ENCODE peak calls at places on chromosomes 5 and 9, in four cellular contexts. J is GM12878, Y is HepG2, N is K562. X is an unnamed sample.

GRCh38 chr5:64646169-64646568 is 44.1 kb upstream of the SHISAL2B start:
- DNase-seq in J (no peak), Y (no peak), N (no peak), X (no peak)

GRCh38 chr5:169367861-169368260 is 66.9 kb upstream of the SLIT3 start:
- DNase-seq in J (no peak), Y (no peak), N (no peak), X (no peak)

GRCh38 chr9:69594180-69594579 is 78.0 kb downstream of the APBA1 start:
- DNase-seq in J (no peak), Y (no peak), N (no peak), X (no peak)

GRCh38 chr5:1208743-1209551 is 7.6 kb downstream of the SLC6A19 start:
- DNase-seq in J (no peak), Y (no peak), N (no peak), X (no peak)

GRCh38 chr5:95901676-95902646 is 59.7 kb downstream of the ELL2 start:
- DNase-seq in J (no peak), Y (no peak), N (peak), X (no peak)

GRCh38 chr9:25261445-25261844 is 416.8 kb downstream of the TUSC1 start:
- DNase-seq in J (no peak), Y (no peak), N (no peak), X (no peak)

GRCh38 chr9:79776581-79776980 is 204.8 kb downstream of the TLE4 start:
- DNase-seq in J (no peak), Y (no peak), N (no peak), X (no peak)

GRCh38 chr9:8437259-8437658 is 637.7 kb upstream of the DMAC1 start:
- DNase-seq in J (no peak), Y (no peak), N (no peak), X (no peak)

GRCh38 chr5:72453260-72453775 is 53.9 kb downstream of the ZNF366 start:
- DNase-seq in J (no peak), Y (no peak), N (no peak), X (no peak)

GRCh38 chr9:27151693-27152397 is 42.8 kb downstream of the TEK start:
- DNase-seq in J (no peak), Y (no peak), N (no peak), X (no peak)

GRCh38 chr9:125759812-125760134 is 12.6 kb downstream of the PBX3 start:
- DNase-seq in J (no peak), Y (no peak), N (no peak), X (no peak)

GRCh38 chr9:87178353-87178752 is 231.0 kb upstream of the GAS1 start:
- DNase-seq in J (no peak), Y (no peak), N (no peak), X (no peak)

GRCh38 chr9:16505159-16505558 is 365.3 kb downstream of the BNC2 start:
- DNase-seq in J (no peak), Y (no peak), N (no peak), X (no peak)

GRCh38 chr5:160269017-160269416 is 39.7 kb downstream of the FABP6 start:
- DNase-seq in J (no peak), Y (no peak), N (no peak), X (no peak)

GRCh38 chr9:82080265-82080664 is 91.7 kb downstream of the SPATA31D1 start:
- DNase-seq in J (no peak), Y (no peak), N (no peak), X (no peak)

GRCh38 chr9:33415152-33416038 is 13.0 kb upstream of the AQP7 start:
- DNase-seq in J (peak), Y (peak), N (peak), X (peak)

GRCh38 chr9:9862412-9862811 is 750.4 kb downstream of the PTPRD start:
- DNase-seq in J (no peak), Y (no peak), N (no peak), X (no peak)

GRCh38 chr5:149646564-149646963 is 65.3 kb downstream of the ARHGEF37 start:
- DNase-seq in J (no peak), Y (no peak), N (peak), X (no peak)

GRCh38 chr5:122063836-122064235 is 14.2 kb downstream of the LOX start:
- DNase-seq in J (no peak), Y (no peak), N (no peak), X (no peak)

GRCh38 chr9:12882430-12882829 is 107.6 kb downstream of the LURAP1L start:
- DNase-seq in J (no peak), Y (no peak), N (no peak), X (no peak)

GRCh38 chr9:33466565-33467495 is 6.9 kb downstream of the NOL6 start:
- DNase-seq in J (no peak), Y (peak), N (peak), X (peak)

GRCh38 chr9:91734371-91734981 is 215.6 kb downstream of the ROR2 start:
- DNase-seq in J (no peak), Y (peak), N (peak), X (peak)

GRCh38 chr5:177448244-177448950 is 1.8 kb downstream of the PRR7 start:
- DNase-seq in J (no peak), Y (no peak), N (no peak), X (no peak)

GRCh38 chr9:133889498-133890301 is 102.4 kb downstream of the VAV2 start:
- DNase-seq in J (no peak), Y (no peak), N (no peak), X (no peak)

GRCh38 chr5:124341066-124341943 is 405.1 kb downstream of the ZNF608 start:
- DNase-seq in J (no peak), Y (no peak), N (no peak), X (no peak)

GRCh38 chr9:78118742-78119473 is 87.3 kb upstream of the GNAQ start:
- DNase-seq in J (peak), Y (no peak), N (no peak), X (no peak)

GRCh38 chr5:96146675-96147074 is 185.0 kb upstream of the ELL2 start:
- DNase-seq in J (peak), Y (no peak), N (peak), X (no peak)

GRCh38 chr9:94881023-94881422 is 154.5 kb downstream of the AOPEP start:
- DNase-seq in J (no peak), Y (no peak), N (no peak), X (no peak)

GRCh38 chr5:28344803-28345433 is 1306.5 kb upstream of the CDH9 start:
- DNase-seq in J (peak), Y (peak), N (peak), X (peak)

GRCh38 chr5:181204561-181205401 is at the start of gene TRIM7:
- DNase-seq in J (no peak), Y (no peak), N (peak), X (no peak)

GRCh38 chr9:110444911-110445310 is 107.2 kb upstream of the TXNDC8 start:
- DNase-seq in J (no peak), Y (no peak), N (no peak), X (no peak)

GRCh38 chr5:538801-539468 is 14.7 kb upstream of the SLC9A3 start:
- DNase-seq in J (no peak), Y (no peak), N (no peak), X (no peak)

GRCh38 chr9:114189823-114190562 is 34.7 kb downstream of the COL27A1 start:
- DNase-seq in J (no peak), Y (no peak), N (no peak), X (no peak)

GRCh38 chr9:99057665-99058625 is 47.0 kb upstream of the TGFBR1 start:
- DNase-seq in J (peak), Y (no peak), N (peak), X (no peak)

GRCh38 chr9:4065054-4065453 is 234.8 kb downstream of the GLIS3 start:
- DNase-seq in J (no peak), Y (no peak), N (no peak), X (no peak)

GRCh38 chr5:32231241-32231640 is 57.1 kb upstream of the GOLPH3 start:
- DNase-seq in J (no peak), Y (no peak), N (no peak), X (no peak)

GRCh38 chr5:32233220-32233695 is 59.1 kb upstream of the GOLPH3 start:
- DNase-seq in J (no peak), Y (no peak), N (no peak), X (no peak)

GRCh38 chr5:32231929-32232328 is 57.8 kb upstream of the GOLPH3 start:
- DNase-seq in J (no peak), Y (no peak), N (no peak), X (no peak)

GRCh38 chr5:32232441-32233219 is 58.5 kb upstream of the GOLPH3 start:
- DNase-seq in J (peak), Y (peak), N (peak), X (peak)

DNA sequence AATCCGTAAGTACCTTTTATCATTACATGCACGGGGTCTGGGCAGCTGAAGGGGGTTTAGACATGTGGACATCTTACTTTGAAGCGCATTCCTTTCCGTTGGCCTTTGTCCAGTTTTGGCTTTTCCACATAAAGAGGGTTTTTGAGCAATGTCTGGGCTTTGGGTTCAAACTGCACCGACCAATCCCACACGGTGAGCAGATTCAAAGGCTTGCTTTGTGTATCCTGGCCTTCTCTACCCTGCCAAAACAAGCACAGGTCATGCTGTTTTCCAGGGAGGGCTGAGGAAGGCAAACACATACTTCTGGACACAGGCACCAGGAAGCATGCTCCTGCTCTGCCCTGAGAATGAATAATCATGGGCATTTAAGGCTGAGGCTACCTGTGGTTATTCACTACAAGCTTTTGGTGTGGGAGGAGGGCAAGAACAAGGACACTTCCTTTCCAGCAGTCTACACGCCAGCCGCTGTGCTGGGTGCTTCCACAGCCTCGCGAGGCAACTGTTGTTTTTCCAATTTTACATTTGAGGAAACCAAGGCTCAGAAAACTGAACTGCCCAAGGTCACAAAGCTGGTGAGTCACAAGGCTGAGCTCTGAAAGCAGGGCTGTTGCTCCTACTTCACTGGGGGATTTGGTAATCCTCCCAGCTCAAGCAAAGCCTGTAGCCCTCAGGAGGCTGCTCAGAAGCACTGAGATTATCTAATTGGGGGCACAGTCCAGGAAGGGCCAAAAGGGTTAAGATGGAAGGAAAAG is 59.8 kb upstream of the GOLPH3 start:
- DNase-seq in J (no peak), Y (peak), N (no peak), X (no peak)
- TF ChIP-seq TARDBP in J (no peak), Y (peak), N (no peak), X (no peak)

GRCh38 chr5:119031905-119032304 is 39.0 kb upstream of the DMXL1 start:
- DNase-seq in J (peak), Y (no peak), N (peak), X (no peak)

GRCh38 chr5:119032653-119033052 is 38.2 kb upstream of the DMXL1 start:
- DNase-seq in J (peak), Y (no peak), N (no peak), X (no peak)

GRCh38 chr5:119036101-119036762 is 34.7 kb upstream of the DMXL1 start:
- DNase-seq in J (no peak), Y (no peak), N (peak), X (no peak)

GRCh38 chr5:119033135-119033534 is 37.8 kb upstream of the DMXL1 start:
- DNase-seq in J (no peak), Y (no peak), N (no peak), X (no peak)

DNA sequence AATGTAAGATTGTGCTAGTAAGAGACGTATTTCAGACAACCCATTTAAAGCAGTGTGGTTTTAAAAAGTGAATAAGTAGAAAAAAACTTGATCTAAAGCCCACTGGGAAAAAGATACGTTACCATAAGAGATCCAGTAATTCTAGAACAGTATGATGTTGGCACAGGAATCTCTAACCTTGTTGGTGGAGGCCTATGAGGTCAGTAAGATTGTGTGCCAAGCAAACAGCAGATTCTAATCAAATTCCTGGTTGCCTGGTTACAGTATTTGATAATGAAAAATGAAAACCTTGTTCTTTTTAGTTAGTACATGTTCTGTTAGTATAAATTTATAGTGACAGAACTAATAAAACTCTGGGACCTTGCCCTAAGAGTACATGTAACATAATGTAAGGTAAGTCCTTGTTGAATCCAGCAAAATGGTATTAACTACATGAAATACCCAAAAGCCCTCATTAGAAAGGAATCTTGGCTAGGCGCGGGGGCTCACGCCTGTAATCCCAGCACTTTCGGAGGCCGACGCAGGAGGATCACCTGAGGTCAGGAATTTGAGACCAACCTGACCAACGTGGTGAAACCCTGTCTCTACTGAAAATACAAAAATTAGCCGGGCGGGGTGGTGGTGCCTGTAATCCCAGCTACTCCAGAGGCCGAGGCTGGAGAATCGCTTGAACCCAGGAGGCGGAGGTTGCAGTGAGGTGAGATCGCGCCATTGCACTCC is 33.2 kb upstream of the DMXL1 start:
- DNase-seq in J (no peak), Y (no peak), N (no peak), X (no peak)
- TF ChIP-seq FOXK2 in J (no peak), Y (no peak), N (no peak), X (no peak)

GRCh38 chr5:109370343-109370742 is 39.4 kb downstream of the PJA2 start:
- DNase-seq in J (no peak), Y (no peak), N (no peak), X (no peak)

GRCh38 chr5:109378095-109378494 is 31.7 kb downstream of the PJA2 start:
- DNase-seq in J (no peak), Y (no peak), N (no peak), X (no peak)

GRCh38 chr5:109373932-109374331 is 35.8 kb downstream of the PJA2 start:
- DNase-seq in J (no peak), Y (no peak), N (no peak), X (no peak)

DNA sequence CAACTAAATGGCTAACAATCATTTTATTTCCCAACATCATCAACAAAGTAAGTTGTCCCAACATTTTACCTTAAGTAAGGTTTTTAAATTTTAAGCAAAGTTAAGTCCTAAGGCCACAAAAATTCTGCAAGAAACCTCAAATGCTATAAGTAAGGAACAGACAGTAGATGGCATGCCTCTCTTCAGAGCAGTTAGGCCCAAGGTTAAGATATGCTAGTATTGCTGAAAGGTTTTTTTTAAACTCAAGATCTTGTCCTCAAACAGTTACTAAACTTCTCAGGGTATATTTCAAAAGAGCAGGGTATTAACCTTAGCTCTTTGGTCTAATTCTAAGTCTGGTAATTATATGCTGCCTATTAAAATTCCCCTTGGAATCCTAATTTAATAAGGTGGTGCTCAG is 35.1 kb downstream of the PJA2 start:
- DNase-seq in J (no peak), Y (no peak), N (no peak), X (no peak)
- TF ChIP-seq TARDBP in J (no peak), Y (no peak), N (no peak), X (no peak)

GRCh38 chr9:7243838-7244237 is 486.1 kb downstream of the KDM4C start:
- DNase-seq in J (no peak), Y (no peak), N (no peak), X (no peak)
- TF ChIP-seq FOXK2 in J (no peak), Y (no peak), N (no peak), X (no peak)

GRCh38 chr9:128685636-128686489 is 3.2 kb upstream of the SET start:
- DNase-seq in J (no peak), Y (no peak), N (no peak), X (no peak)

GRCh38 chr9:128685022-128685332 is 4.0 kb upstream of the SET start:
- DNase-seq in J (no peak), Y (peak), N (no peak), X (no peak)

GRCh38 chr9:128684065-128684324 is 5.0 kb upstream of the SET start:
- DNase-seq in J (no peak), Y (no peak), N (no peak), X (no peak)

GRCh38 chr9:128684325-128685021 is 4.5 kb upstream of the SET start:
- DNase-seq in J (peak), Y (peak), N (peak), X (peak)

DNA sequence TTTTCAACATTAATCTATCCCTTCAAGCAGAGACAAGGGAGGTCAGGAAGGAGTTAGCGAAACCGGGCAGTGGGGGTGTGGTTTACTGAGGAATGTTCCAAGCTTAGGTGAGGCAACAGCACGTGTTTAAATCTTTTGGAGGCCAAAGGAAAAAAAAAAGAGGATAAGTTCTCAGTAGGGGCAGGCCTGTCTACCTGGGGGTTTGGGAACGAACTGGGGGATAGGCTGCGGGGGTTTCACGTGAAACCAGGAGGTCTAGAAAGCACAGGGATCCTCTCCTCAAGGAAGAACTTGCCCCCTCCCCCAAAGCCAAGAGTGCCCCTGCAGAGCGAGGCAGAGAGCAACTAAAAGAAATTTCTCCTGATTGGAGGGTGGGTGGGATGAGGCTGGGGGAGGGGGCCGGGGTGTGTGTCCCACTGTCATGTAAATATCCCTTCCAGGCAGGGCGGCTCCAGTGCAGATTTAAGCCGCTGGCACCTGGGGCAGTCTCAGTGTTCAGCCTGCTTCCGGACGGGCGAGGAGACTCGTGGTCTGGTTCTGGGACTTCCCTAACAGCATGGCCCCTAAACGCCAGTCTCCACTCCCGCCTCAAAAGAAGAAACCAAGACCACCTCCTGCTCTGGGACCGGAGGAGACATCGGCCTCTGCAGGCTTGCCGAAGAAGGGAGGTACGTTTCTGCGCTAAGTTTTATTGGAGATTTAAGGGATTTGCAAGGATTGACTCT is 5.5 kb upstream of the SET start:
- DNase-seq in J (no peak), Y (no peak), N (no peak), X (peak)
- TF ChIP-seq TARDBP in J (no peak), Y (no peak), N (no peak), X (no peak)

DNA sequence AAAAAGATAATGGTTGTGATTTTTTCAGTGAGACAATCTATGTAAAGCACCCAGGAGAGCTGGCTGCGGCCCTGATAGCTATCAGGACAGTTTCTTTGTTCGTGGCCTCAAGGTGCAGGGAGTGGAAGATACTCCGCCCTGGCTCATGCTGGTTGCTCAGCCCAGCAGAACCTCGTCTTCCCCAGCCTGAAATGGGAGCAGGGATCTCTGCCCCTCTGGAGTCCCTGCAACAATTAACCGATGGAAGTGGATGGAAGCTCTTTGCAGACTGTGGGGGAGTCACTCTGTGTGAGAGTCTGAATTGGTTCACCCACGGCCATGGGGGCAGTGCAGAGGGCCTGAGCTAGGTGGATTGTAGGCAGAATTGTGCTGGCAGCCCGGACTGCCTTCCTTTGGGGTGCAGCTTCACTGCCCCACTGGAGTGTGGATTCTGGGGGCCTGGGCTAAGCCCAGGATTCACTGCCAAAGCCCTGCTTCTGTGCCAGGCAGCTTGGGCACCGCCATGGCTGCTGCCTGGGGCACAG is 2.8 kb downstream of the AIF1L start:
- DNase-seq in J (no peak), Y (no peak), N (peak), X (no peak)
- TF ChIP-seq FOXK2 in J (no peak), Y (no peak), N (no peak), X (no peak)

DNA sequence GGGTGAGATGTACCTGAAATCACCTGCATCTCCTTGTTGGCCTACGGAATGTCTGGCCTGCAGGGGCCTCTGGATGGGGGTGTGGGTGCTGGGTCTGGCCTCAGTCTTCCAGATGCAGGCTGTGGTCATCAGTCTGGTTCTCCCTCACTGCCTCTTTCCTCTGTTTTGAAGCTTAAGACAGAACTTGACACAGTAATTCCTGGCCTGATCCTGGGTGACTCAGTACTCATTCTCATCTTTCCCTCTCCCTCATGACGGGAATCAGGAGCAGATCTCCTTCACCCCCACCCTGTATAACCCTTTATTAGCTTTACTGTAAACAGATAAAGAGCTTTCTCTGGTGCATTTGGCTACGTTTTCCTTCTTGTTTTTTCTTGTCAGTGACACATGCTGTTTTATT is 89.3 kb upstream of the ADAMTS16 start:
- DNase-seq in J (no peak), Y (no peak), N (no peak), X (no peak)
- TF ChIP-seq TARDBP in J (no peak), Y (no peak), N (no peak), X (no peak)

X was measured in HEK293T.